ENCODE peak calls at places on chromosome 17, in ten cellular contexts. One of them, this sample, is unnamed.

GRCh38 chr17:10177131-10177920 is 21.1 kb downstream of the GAS7 start:
- DNase-seq in stimulated activated effector memory CD8-positive, alpha-beta T cell treated with anti-CD3 and anti-CD28 coated beads, Interleukin-12 subunit alpha, Interleukin-12 subunit beta, amount 100 ng/mL, for 72 hours: no peak
- DNase-seq in NCI-H1694: no peak
- DNase-seq in RCC 7860: no peak
- DNase-seq in ureter: no peak
- DNase-seq in T-helper 9 cell: no peak
- DNase-seq in progenitor cell of endocrine pancreas: no peak
- DNase-seq in activated naive CD8-positive, alpha-beta T cell treated with anti-CD3 and anti-CD28 coated beads, Interleukin-2, amount 50 U/mL, for 24 hours: no peak
- DNase-seq in NCI-H2081: no peak
- DNase-seq in skeletal muscle cell: no peak
- DNase-seq in this sample: no peak

GRCh38 chr17:7119314-7119713 is 4.7 kb upstream of the ASGR2 start:
- DNase-seq in stimulated activated effector memory CD8-positive, alpha-beta T cell treated with anti-CD3 and anti-CD28 coated beads, Interleukin-12 subunit alpha, Interleukin-12 subunit beta, amount 100 ng/mL, for 72 hours: no peak
- DNase-seq in NCI-H1694: no peak
- DNase-seq in RCC 7860: no peak
- DNase-seq in ureter: no peak
- DNase-seq in T-helper 9 cell: no peak
- DNase-seq in progenitor cell of endocrine pancreas: no peak
- DNase-seq in activated naive CD8-positive, alpha-beta T cell treated with anti-CD3 and anti-CD28 coated beads, Interleukin-2, amount 50 U/mL, for 24 hours: no peak
- DNase-seq in NCI-H2081: no peak
- DNase-seq in skeletal muscle cell: no peak
- DNase-seq in this sample: no peak

GRCh38 chr17:39676198-39676819 is 8.1 kb downstream of the PNMT start:
- DNase-seq in stimulated activated effector memory CD8-positive, alpha-beta T cell treated with anti-CD3 and anti-CD28 coated beads, Interleukin-12 subunit alpha, Interleukin-12 subunit beta, amount 100 ng/mL, for 72 hours: peak; percentile 70
- DNase-seq in NCI-H1694: no peak
- DNase-seq in RCC 7860: peak; percentile 29
- DNase-seq in ureter: peak; percentile 81
- DNase-seq in T-helper 9 cell: peak; percentile 20
- DNase-seq in progenitor cell of endocrine pancreas: no peak
- DNase-seq in activated naive CD8-positive, alpha-beta T cell treated with anti-CD3 and anti-CD28 coated beads, Interleukin-2, amount 50 U/mL, for 24 hours: peak; percentile 50
- DNase-seq in NCI-H2081: peak; percentile 71
- DNase-seq in skeletal muscle cell: no peak
- DNase-seq in this sample: no peak

GRCh38 chr17:77233635-77234334 is 93.0 kb downstream of the SEC14L1 start:
- DNase-seq in stimulated activated effector memory CD8-positive, alpha-beta T cell treated with anti-CD3 and anti-CD28 coated beads, Interleukin-12 subunit alpha, Interleukin-12 subunit beta, amount 100 ng/mL, for 72 hours: peak; percentile 71
- DNase-seq in NCI-H1694: no peak
- DNase-seq in RCC 7860: peak; percentile 60
- DNase-seq in ureter: no peak
- DNase-seq in T-helper 9 cell: no peak
- DNase-seq in progenitor cell of endocrine pancreas: no peak
- DNase-seq in activated naive CD8-positive, alpha-beta T cell treated with anti-CD3 and anti-CD28 coated beads, Interleukin-2, amount 50 U/mL, for 24 hours: no peak
- DNase-seq in NCI-H2081: no peak
- DNase-seq in skeletal muscle cell: peak; percentile 29
- DNase-seq in this sample: peak; percentile 27

GRCh38 chr17:33977729-33978514 is 277.2 kb upstream of the CCL2 start:
- DNase-seq in stimulated activated effector memory CD8-positive, alpha-beta T cell treated with anti-CD3 and anti-CD28 coated beads, Interleukin-12 subunit alpha, Interleukin-12 subunit beta, amount 100 ng/mL, for 72 hours: no peak
- DNase-seq in NCI-H1694: no peak
- DNase-seq in RCC 7860: no peak
- DNase-seq in ureter: peak; percentile 32
- DNase-seq in T-helper 9 cell: no peak
- DNase-seq in progenitor cell of endocrine pancreas: no peak
- DNase-seq in activated naive CD8-positive, alpha-beta T cell treated with anti-CD3 and anti-CD28 coated beads, Interleukin-2, amount 50 U/mL, for 24 hours: no peak
- DNase-seq in NCI-H2081: no peak
- DNase-seq in skeletal muscle cell: no peak
- DNase-seq in this sample: no peak

GRCh38 chr17:5019475-5019956 is 15.7 kb downstream of the SLC52A1 start:
- DNase-seq in stimulated activated effector memory CD8-positive, alpha-beta T cell treated with anti-CD3 and anti-CD28 coated beads, Interleukin-12 subunit alpha, Interleukin-12 subunit beta, amount 100 ng/mL, for 72 hours: peak; percentile 69
- DNase-seq in NCI-H1694: no peak
- DNase-seq in RCC 7860: no peak
- DNase-seq in ureter: no peak
- DNase-seq in T-helper 9 cell: no peak
- DNase-seq in progenitor cell of endocrine pancreas: no peak
- DNase-seq in activated naive CD8-positive, alpha-beta T cell treated with anti-CD3 and anti-CD28 coated beads, Interleukin-2, amount 50 U/mL, for 24 hours: peak; percentile 42
- DNase-seq in NCI-H2081: no peak
- DNase-seq in skeletal muscle cell: no peak
- DNase-seq in this sample: peak; percentile 30

GRCh38 chr17:50847566-50847965 is 12.2 kb downstream of the WFIKKN2 start:
- DNase-seq in stimulated activated effector memory CD8-positive, alpha-beta T cell treated with anti-CD3 and anti-CD28 coated beads, Interleukin-12 subunit alpha, Interleukin-12 subunit beta, amount 100 ng/mL, for 72 hours: no peak
- DNase-seq in NCI-H1694: no peak
- DNase-seq in RCC 7860: no peak
- DNase-seq in ureter: no peak
- DNase-seq in T-helper 9 cell: no peak
- DNase-seq in progenitor cell of endocrine pancreas: no peak
- DNase-seq in activated naive CD8-positive, alpha-beta T cell treated with anti-CD3 and anti-CD28 coated beads, Interleukin-2, amount 50 U/mL, for 24 hours: no peak
- DNase-seq in NCI-H2081: no peak
- DNase-seq in skeletal muscle cell: no peak
- DNase-seq in this sample: peak; percentile 27

GRCh38 chr17:64470676-64471075 is 21.8 kb downstream of the MILR1 start:
- DNase-seq in stimulated activated effector memory CD8-positive, alpha-beta T cell treated with anti-CD3 and anti-CD28 coated beads, Interleukin-12 subunit alpha, Interleukin-12 subunit beta, amount 100 ng/mL, for 72 hours: no peak
- DNase-seq in NCI-H1694: no peak
- DNase-seq in RCC 7860: no peak
- DNase-seq in ureter: no peak
- DNase-seq in T-helper 9 cell: no peak
- DNase-seq in progenitor cell of endocrine pancreas: no peak
- DNase-seq in activated naive CD8-positive, alpha-beta T cell treated with anti-CD3 and anti-CD28 coated beads, Interleukin-2, amount 50 U/mL, for 24 hours: no peak
- DNase-seq in NCI-H2081: no peak
- DNase-seq in skeletal muscle cell: no peak
- DNase-seq in this sample: no peak

GRCh38 chr17:2405247-2405926 is 4.5 kb upstream of the MNT start:
- DNase-seq in stimulated activated effector memory CD8-positive, alpha-beta T cell treated with anti-CD3 and anti-CD28 coated beads, Interleukin-12 subunit alpha, Interleukin-12 subunit beta, amount 100 ng/mL, for 72 hours: no peak
- DNase-seq in NCI-H1694: no peak
- DNase-seq in RCC 7860: peak; percentile 66
- DNase-seq in ureter: no peak
- DNase-seq in T-helper 9 cell: no peak
- DNase-seq in progenitor cell of endocrine pancreas: no peak
- DNase-seq in activated naive CD8-positive, alpha-beta T cell treated with anti-CD3 and anti-CD28 coated beads, Interleukin-2, amount 50 U/mL, for 24 hours: no peak
- DNase-seq in NCI-H2081: no peak
- DNase-seq in skeletal muscle cell: peak; percentile 90
- DNase-seq in this sample: no peak

GRCh38 chr17:41178341-41178740 is 320 bp upstream of the KRTAP4-2 start:
- DNase-seq in stimulated activated effector memory CD8-positive, alpha-beta T cell treated with anti-CD3 and anti-CD28 coated beads, Interleukin-12 subunit alpha, Interleukin-12 subunit beta, amount 100 ng/mL, for 72 hours: no peak
- DNase-seq in NCI-H1694: no peak
- DNase-seq in RCC 7860: peak; percentile 56
- DNase-seq in ureter: no peak
- DNase-seq in T-helper 9 cell: no peak
- DNase-seq in progenitor cell of endocrine pancreas: no peak
- DNase-seq in activated naive CD8-positive, alpha-beta T cell treated with anti-CD3 and anti-CD28 coated beads, Interleukin-2, amount 50 U/mL, for 24 hours: no peak
- DNase-seq in NCI-H2081: no peak
- DNase-seq in skeletal muscle cell: no peak
- DNase-seq in this sample: no peak

GRCh38 chr17:35423761-35424160 is 8.5 kb downstream of the SLFN12 start:
- DNase-seq in stimulated activated effector memory CD8-positive, alpha-beta T cell treated with anti-CD3 and anti-CD28 coated beads, Interleukin-12 subunit alpha, Interleukin-12 subunit beta, amount 100 ng/mL, for 72 hours: no peak
- DNase-seq in NCI-H1694: no peak
- DNase-seq in RCC 7860: no peak
- DNase-seq in ureter: no peak
- DNase-seq in T-helper 9 cell: no peak
- DNase-seq in progenitor cell of endocrine pancreas: no peak
- DNase-seq in activated naive CD8-positive, alpha-beta T cell treated with anti-CD3 and anti-CD28 coated beads, Interleukin-2, amount 50 U/mL, for 24 hours: no peak
- DNase-seq in NCI-H2081: no peak
- DNase-seq in skeletal muscle cell: no peak
- DNase-seq in this sample: no peak

GRCh38 chr17:73304971-73305786 is 6.6 kb downstream of the CDC42EP4 start:
- DNase-seq in stimulated activated effector memory CD8-positive, alpha-beta T cell treated with anti-CD3 and anti-CD28 coated beads, Interleukin-12 subunit alpha, Interleukin-12 subunit beta, amount 100 ng/mL, for 72 hours: no peak
- DNase-seq in NCI-H1694: no peak
- DNase-seq in RCC 7860: peak; percentile 91
- DNase-seq in ureter: peak; percentile 80
- DNase-seq in T-helper 9 cell: no peak
- DNase-seq in progenitor cell of endocrine pancreas: no peak
- DNase-seq in activated naive CD8-positive, alpha-beta T cell treated with anti-CD3 and anti-CD28 coated beads, Interleukin-2, amount 50 U/mL, for 24 hours: no peak
- DNase-seq in NCI-H2081: peak; percentile 88
- DNase-seq in skeletal muscle cell: no peak
- DNase-seq in this sample: no peak

GRCh38 chr17:3688852-3689261 is 7.1 kb downstream of the P2RX5 start:
- DNase-seq in stimulated activated effector memory CD8-positive, alpha-beta T cell treated with anti-CD3 and anti-CD28 coated beads, Interleukin-12 subunit alpha, Interleukin-12 subunit beta, amount 100 ng/mL, for 72 hours: no peak
- DNase-seq in NCI-H1694: no peak
- DNase-seq in RCC 7860: no peak
- DNase-seq in ureter: no peak
- DNase-seq in T-helper 9 cell: no peak
- DNase-seq in progenitor cell of endocrine pancreas: no peak
- DNase-seq in activated naive CD8-positive, alpha-beta T cell treated with anti-CD3 and anti-CD28 coated beads, Interleukin-2, amount 50 U/mL, for 24 hours: no peak
- DNase-seq in NCI-H2081: no peak
- DNase-seq in skeletal muscle cell: no peak
- DNase-seq in this sample: no peak

GRCh38 chr17:897970-898619 is 81.5 kb downstream of the NXN start:
- DNase-seq in stimulated activated effector memory CD8-positive, alpha-beta T cell treated with anti-CD3 and anti-CD28 coated beads, Interleukin-12 subunit alpha, Interleukin-12 subunit beta, amount 100 ng/mL, for 72 hours: no peak
- DNase-seq in NCI-H1694: no peak
- DNase-seq in RCC 7860: no peak
- DNase-seq in ureter: no peak
- DNase-seq in T-helper 9 cell: no peak
- DNase-seq in progenitor cell of endocrine pancreas: no peak
- DNase-seq in activated naive CD8-positive, alpha-beta T cell treated with anti-CD3 and anti-CD28 coated beads, Interleukin-2, amount 50 U/mL, for 24 hours: no peak
- DNase-seq in NCI-H2081: no peak
- DNase-seq in skeletal muscle cell: no peak
- DNase-seq in this sample: no peak

GRCh38 chr17:17525331-17525730 is 29.1 kb upstream of the RASD1 start:
- DNase-seq in stimulated activated effector memory CD8-positive, alpha-beta T cell treated with anti-CD3 and anti-CD28 coated beads, Interleukin-12 subunit alpha, Interleukin-12 subunit beta, amount 100 ng/mL, for 72 hours: no peak
- DNase-seq in NCI-H1694: no peak
- DNase-seq in RCC 7860: no peak
- DNase-seq in ureter: no peak
- DNase-seq in T-helper 9 cell: no peak
- DNase-seq in progenitor cell of endocrine pancreas: no peak
- DNase-seq in activated naive CD8-positive, alpha-beta T cell treated with anti-CD3 and anti-CD28 coated beads, Interleukin-2, amount 50 U/mL, for 24 hours: no peak
- DNase-seq in NCI-H2081: no peak
- DNase-seq in skeletal muscle cell: no peak
- DNase-seq in this sample: no peak

GRCh38 chr17:38728290-38728831 is 1.8 kb upstream of the CISD3 start:
- DNase-seq in stimulated activated effector memory CD8-positive, alpha-beta T cell treated with anti-CD3 and anti-CD28 coated beads, Interleukin-12 subunit alpha, Interleukin-12 subunit beta, amount 100 ng/mL, for 72 hours: peak; percentile 82
- DNase-seq in NCI-H1694: no peak
- DNase-seq in RCC 7860: no peak
- DNase-seq in ureter: no peak
- DNase-seq in T-helper 9 cell: peak; percentile 56
- DNase-seq in progenitor cell of endocrine pancreas: no peak
- DNase-seq in activated naive CD8-positive, alpha-beta T cell treated with anti-CD3 and anti-CD28 coated beads, Interleukin-2, amount 50 U/mL, for 24 hours: peak; percentile 62
- DNase-seq in NCI-H2081: no peak
- DNase-seq in skeletal muscle cell: no peak
- DNase-seq in this sample: no peak

GRCh38 chr17:59611503-59611902 is 8.2 kb upstream of the CLTC start:
- DNase-seq in stimulated activated effector memory CD8-positive, alpha-beta T cell treated with anti-CD3 and anti-CD28 coated beads, Interleukin-12 subunit alpha, Interleukin-12 subunit beta, amount 100 ng/mL, for 72 hours: no peak
- DNase-seq in NCI-H1694: no peak
- DNase-seq in RCC 7860: no peak
- DNase-seq in ureter: no peak
- DNase-seq in T-helper 9 cell: no peak
- DNase-seq in progenitor cell of endocrine pancreas: no peak
- DNase-seq in activated naive CD8-positive, alpha-beta T cell treated with anti-CD3 and anti-CD28 coated beads, Interleukin-2, amount 50 U/mL, for 24 hours: no peak
- DNase-seq in NCI-H2081: no peak
- DNase-seq in skeletal muscle cell: no peak
- DNase-seq in this sample: no peak

GRCh38 chr17:18362509-18363020 is 785 bp downstream of the SHMT1 start:
- DNase-seq in stimulated activated effector memory CD8-positive, alpha-beta T cell treated with anti-CD3 and anti-CD28 coated beads, Interleukin-12 subunit alpha, Interleukin-12 subunit beta, amount 100 ng/mL, for 72 hours: no peak
- DNase-seq in NCI-H1694: no peak
- DNase-seq in RCC 7860: peak; percentile 64
- DNase-seq in ureter: peak; percentile 58
- DNase-seq in T-helper 9 cell: no peak
- DNase-seq in progenitor cell of endocrine pancreas: no peak
- DNase-seq in activated naive CD8-positive, alpha-beta T cell treated with anti-CD3 and anti-CD28 coated beads, Interleukin-2, amount 50 U/mL, for 24 hours: peak; percentile 15
- DNase-seq in NCI-H2081: peak; percentile 5
- DNase-seq in skeletal muscle cell: no peak
- DNase-seq in this sample: peak; percentile 64

GRCh38 chr17:61761827-61762226 is 101.5 kb downstream of the BRIP1 start:
- DNase-seq in stimulated activated effector memory CD8-positive, alpha-beta T cell treated with anti-CD3 and anti-CD28 coated beads, Interleukin-12 subunit alpha, Interleukin-12 subunit beta, amount 100 ng/mL, for 72 hours: no peak
- DNase-seq in NCI-H1694: no peak
- DNase-seq in RCC 7860: no peak
- DNase-seq in ureter: no peak
- DNase-seq in T-helper 9 cell: no peak
- DNase-seq in progenitor cell of endocrine pancreas: no peak
- DNase-seq in activated naive CD8-positive, alpha-beta T cell treated with anti-CD3 and anti-CD28 coated beads, Interleukin-2, amount 50 U/mL, for 24 hours: no peak
- DNase-seq in NCI-H2081: no peak
- DNase-seq in skeletal muscle cell: no peak
- DNase-seq in this sample: no peak

GRCh38 chr17:62933986-62934385 is 32.0 kb upstream of the TANC2 start:
- DNase-seq in stimulated activated effector memory CD8-positive, alpha-beta T cell treated with anti-CD3 and anti-CD28 coated beads, Interleukin-12 subunit alpha, Interleukin-12 subunit beta, amount 100 ng/mL, for 72 hours: no peak
- DNase-seq in NCI-H1694: no peak
- DNase-seq in RCC 7860: no peak
- DNase-seq in ureter: no peak
- DNase-seq in T-helper 9 cell: no peak
- DNase-seq in progenitor cell of endocrine pancreas: no peak
- DNase-seq in activated naive CD8-positive, alpha-beta T cell treated with anti-CD3 and anti-CD28 coated beads, Interleukin-2, amount 50 U/mL, for 24 hours: no peak
- DNase-seq in NCI-H2081: peak; percentile 8
- DNase-seq in skeletal muscle cell: no peak
- DNase-seq in this sample: no peak

GRCh38 chr17:57215317-57215716 is 41.0 kb upstream of the MSI2 start:
- DNase-seq in stimulated activated effector memory CD8-positive, alpha-beta T cell treated with anti-CD3 and anti-CD28 coated beads, Interleukin-12 subunit alpha, Interleukin-12 subunit beta, amount 100 ng/mL, for 72 hours: no peak
- DNase-seq in NCI-H1694: no peak
- DNase-seq in RCC 7860: no peak
- DNase-seq in ureter: peak; percentile 57
- DNase-seq in T-helper 9 cell: no peak
- DNase-seq in progenitor cell of endocrine pancreas: no peak
- DNase-seq in activated naive CD8-positive, alpha-beta T cell treated with anti-CD3 and anti-CD28 coated beads, Interleukin-2, amount 50 U/mL, for 24 hours: no peak
- DNase-seq in NCI-H2081: no peak
- DNase-seq in skeletal muscle cell: no peak
- DNase-seq in this sample: no peak

GRCh38 chr17:9817086-9817485 is 4.8 kb downstream of the GSG1L2 start:
- DNase-seq in stimulated activated effector memory CD8-positive, alpha-beta T cell treated with anti-CD3 and anti-CD28 coated beads, Interleukin-12 subunit alpha, Interleukin-12 subunit beta, amount 100 ng/mL, for 72 hours: no peak
- DNase-seq in NCI-H1694: no peak
- DNase-seq in RCC 7860: no peak
- DNase-seq in ureter: peak; percentile 59
- DNase-seq in T-helper 9 cell: no peak
- DNase-seq in progenitor cell of endocrine pancreas: peak; percentile 26
- DNase-seq in activated naive CD8-positive, alpha-beta T cell treated with anti-CD3 and anti-CD28 coated beads, Interleukin-2, amount 50 U/mL, for 24 hours: no peak
- DNase-seq in NCI-H2081: no peak
- DNase-seq in skeletal muscle cell: no peak
- DNase-seq in this sample: no peak

GRCh38 chr17:17445925-17446665 is 30.7 kb upstream of the MED9 start:
- DNase-seq in stimulated activated effector memory CD8-positive, alpha-beta T cell treated with anti-CD3 and anti-CD28 coated beads, Interleukin-12 subunit alpha, Interleukin-12 subunit beta, amount 100 ng/mL, for 72 hours: no peak
- DNase-seq in NCI-H1694: no peak
- DNase-seq in RCC 7860: peak; percentile 90
- DNase-seq in ureter: peak; percentile 78
- DNase-seq in T-helper 9 cell: no peak
- DNase-seq in progenitor cell of endocrine pancreas: no peak
- DNase-seq in activated naive CD8-positive, alpha-beta T cell treated with anti-CD3 and anti-CD28 coated beads, Interleukin-2, amount 50 U/mL, for 24 hours: no peak
- DNase-seq in NCI-H2081: no peak
- DNase-seq in skeletal muscle cell: peak; percentile 77
- DNase-seq in this sample: peak; percentile 85

GRCh38 chr17:1551741-1552140 is 10.9 kb downstream of the PITPNA start:
- DNase-seq in stimulated activated effector memory CD8-positive, alpha-beta T cell treated with anti-CD3 and anti-CD28 coated beads, Interleukin-12 subunit alpha, Interleukin-12 subunit beta, amount 100 ng/mL, for 72 hours: no peak
- DNase-seq in NCI-H1694: no peak
- DNase-seq in RCC 7860: no peak
- DNase-seq in ureter: no peak
- DNase-seq in T-helper 9 cell: no peak
- DNase-seq in progenitor cell of endocrine pancreas: no peak
- DNase-seq in activated naive CD8-positive, alpha-beta T cell treated with anti-CD3 and anti-CD28 coated beads, Interleukin-2, amount 50 U/mL, for 24 hours: no peak
- DNase-seq in NCI-H2081: no peak
- DNase-seq in skeletal muscle cell: no peak
- DNase-seq in this sample: no peak

GRCh38 chr17:67606471-67606870 is 111.3 kb upstream of the NOL11 start:
- DNase-seq in stimulated activated effector memory CD8-positive, alpha-beta T cell treated with anti-CD3 and anti-CD28 coated beads, Interleukin-12 subunit alpha, Interleukin-12 subunit beta, amount 100 ng/mL, for 72 hours: no peak
- DNase-seq in NCI-H1694: no peak
- DNase-seq in RCC 7860: no peak
- DNase-seq in ureter: peak; percentile 79
- DNase-seq in T-helper 9 cell: no peak
- DNase-seq in progenitor cell of endocrine pancreas: no peak
- DNase-seq in activated naive CD8-positive, alpha-beta T cell treated with anti-CD3 and anti-CD28 coated beads, Interleukin-2, amount 50 U/mL, for 24 hours: no peak
- DNase-seq in NCI-H2081: peak; percentile 74
- DNase-seq in skeletal muscle cell: no peak
- DNase-seq in this sample: no peak

GRCh38 chr17:73011016-73011486 is 81.4 kb downstream of the SLC39A11 start:
- DNase-seq in stimulated activated effector memory CD8-positive, alpha-beta T cell treated with anti-CD3 and anti-CD28 coated beads, Interleukin-12 subunit alpha, Interleukin-12 subunit beta, amount 100 ng/mL, for 72 hours: no peak
- DNase-seq in NCI-H1694: no peak
- DNase-seq in RCC 7860: no peak
- DNase-seq in ureter: no peak
- DNase-seq in T-helper 9 cell: no peak
- DNase-seq in progenitor cell of endocrine pancreas: no peak
- DNase-seq in activated naive CD8-positive, alpha-beta T cell treated with anti-CD3 and anti-CD28 coated beads, Interleukin-2, amount 50 U/mL, for 24 hours: no peak
- DNase-seq in NCI-H2081: no peak
- DNase-seq in skeletal muscle cell: no peak
- DNase-seq in this sample: no peak

GRCh38 chr17:37361543-37361942 is 14.2 kb upstream of the C17orf78 start:
- DNase-seq in stimulated activated effector memory CD8-positive, alpha-beta T cell treated with anti-CD3 and anti-CD28 coated beads, Interleukin-12 subunit alpha, Interleukin-12 subunit beta, amount 100 ng/mL, for 72 hours: no peak
- DNase-seq in NCI-H1694: no peak
- DNase-seq in RCC 7860: no peak
- DNase-seq in ureter: peak; percentile 58
- DNase-seq in T-helper 9 cell: no peak
- DNase-seq in progenitor cell of endocrine pancreas: no peak
- DNase-seq in activated naive CD8-positive, alpha-beta T cell treated with anti-CD3 and anti-CD28 coated beads, Interleukin-2, amount 50 U/mL, for 24 hours: no peak
- DNase-seq in NCI-H2081: no peak
- DNase-seq in skeletal muscle cell: no peak
- DNase-seq in this sample: peak; percentile 47

GRCh38 chr17:78568494-78569115 is 8.6 kb downstream of the DNAH17 start:
- DNase-seq in stimulated activated effector memory CD8-positive, alpha-beta T cell treated with anti-CD3 and anti-CD28 coated beads, Interleukin-12 subunit alpha, Interleukin-12 subunit beta, amount 100 ng/mL, for 72 hours: no peak
- DNase-seq in NCI-H1694: no peak
- DNase-seq in RCC 7860: peak; percentile 35
- DNase-seq in ureter: no peak
- DNase-seq in T-helper 9 cell: no peak
- DNase-seq in progenitor cell of endocrine pancreas: no peak
- DNase-seq in activated naive CD8-positive, alpha-beta T cell treated with anti-CD3 and anti-CD28 coated beads, Interleukin-2, amount 50 U/mL, for 24 hours: no peak
- DNase-seq in NCI-H2081: no peak
- DNase-seq in skeletal muscle cell: no peak
- DNase-seq in this sample: peak; percentile 53